ENCODE peak calls at places on chromosomes 5 and 9, in four cellular contexts. L is Panc1, Q is ovary, A is tibial nerve. V is an unnamed sample. For H3K27me3, the result is how much of the 10 kb centered on the place peaks cover.

GRCh38 chr9:22124263-22125011 is 115.3 kb upstream of the CDKN2B start:
- DNase-seq in L (no peak), Q (no peak), A (no peak), V (no peak)

GRCh38 chr9:4297151-4297794 is 2.6 kb downstream of the GLIS3 start:
- DNase-seq in L (no peak), Q (peak), A (peak), V (no peak)

GRCh38 chr9:99118782-99119466 is 14.0 kb downstream of the TGFBR1 start:
- DNase-seq in L (no peak), Q (no peak), A (no peak), V (no peak)

GRCh38 chr5:61805101-61805500 is 473.0 kb downstream of the ZSWIM6 start:
- DNase-seq in L (no peak), Q (no peak), A (no peak), V (peak)

GRCh38 chr9:96367943-96368342 is 15.6 kb downstream of the SLC35D2 start:
- DNase-seq in L (no peak), Q (no peak), A (no peak), V (no peak)

GRCh38 chr9:4741365-4742031 is 496 bp upstream of the AK3 start:
- DNase-seq in L (no peak), Q (peak), A (no peak), V (no peak)

GRCh38 chr9:5835808-5836207 is 2.9 kb upstream of the ERMP1 start:
- DNase-seq in L (no peak), Q (no peak), A (no peak), V (no peak)

GRCh38 chr5:66171349-66172344 is 27.5 kb downstream of the SREK1 start:
- DNase-seq in L (no peak), Q (no peak), A (peak), V (no peak)

GRCh38 chr5:146527785-146528184 is 11.8 kb upstream of the GPR151 start:
- DNase-seq in L (no peak), Q (no peak), A (no peak), V (no peak)

GRCh38 chr9:31848505-31849285 is 535.7 kb upstream of the ACO1 start:
- DNase-seq in L (no peak), Q (no peak), A (no peak), V (no peak)

GRCh38 chr9:125752070-125752628 is 5.0 kb downstream of the PBX3 start:
- DNase-seq in L (no peak), Q (no peak), A (no peak), V (no peak)

GRCh38 chr5:153480401-153480800 is 10.1 kb upstream of the GRIA1 start:
- DNase-seq in L (no peak), Q (no peak), A (no peak), V (no peak)

GRCh38 chr5:122327110-122327509 is 15.1 kb downstream of the SNCAIP start:
- DNase-seq in L (no peak), Q (no peak), A (no peak), V (no peak)

GRCh38 chr5:72465601-72466563 is 41.3 kb downstream of the ZNF366 start:
- DNase-seq in L (no peak), Q (no peak), A (no peak), V (no peak)

DNA sequence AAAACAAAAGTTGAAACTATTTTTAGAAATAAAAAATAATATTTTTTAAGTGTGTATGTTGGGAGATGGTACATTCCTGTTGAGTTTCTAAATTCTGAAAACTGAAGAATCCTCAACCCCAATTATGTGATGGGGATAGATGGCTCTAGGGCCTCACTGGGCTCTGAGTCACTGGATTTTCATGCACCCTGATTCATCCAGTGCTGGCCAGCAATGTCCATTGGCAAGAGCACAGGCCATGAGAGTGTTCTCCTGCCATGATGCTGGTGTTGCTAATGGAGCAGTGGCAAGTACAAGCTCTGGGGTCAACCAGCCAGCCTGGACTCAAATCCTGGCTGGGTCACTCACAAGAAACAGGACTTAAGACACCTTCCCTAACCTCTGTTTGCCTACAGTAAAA is 23.3 kb downstream of the SMIM23 start:
- DNase-seq in L (no peak), Q (no peak), A (no peak), V (peak)
- H3K27me3 ChIP-seq in L (under half), Q (under half), A (under half), V (under half)

DNA sequence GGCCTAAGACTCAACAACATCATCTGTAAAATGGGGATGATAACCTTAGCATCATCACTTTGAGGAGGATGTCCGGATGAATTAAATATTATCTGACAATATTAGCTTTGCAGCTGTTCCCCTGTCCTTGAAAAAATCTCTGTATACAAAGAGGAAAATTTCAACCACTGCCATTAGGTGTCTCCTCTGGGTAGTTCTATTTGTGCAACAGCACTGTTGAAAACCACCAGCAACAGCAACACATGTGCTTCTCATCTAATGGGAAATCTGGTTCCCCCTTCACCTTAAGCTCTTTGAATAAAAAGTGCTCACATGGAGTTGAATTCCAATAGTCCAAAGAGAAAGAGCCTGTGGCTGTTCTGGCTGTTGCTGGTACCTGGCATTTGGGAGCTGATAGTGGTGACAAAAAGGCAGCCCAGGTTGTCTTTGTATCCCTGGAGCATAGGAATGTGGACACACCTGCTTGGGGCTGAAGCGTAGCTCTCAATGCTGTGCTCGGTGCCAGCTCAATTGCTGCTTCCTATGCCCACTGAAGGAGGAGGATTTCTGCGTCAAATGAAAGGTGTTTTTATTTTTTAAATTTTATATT is 322.1 kb upstream of the MSX2 start:
- DNase-seq in L (no peak), Q (no peak), A (no peak), V (no peak)
- TF ChIP-seq CTCF in L (peak), Q (no peak), A (no peak), V (peak)

GRCh38 chr5:135457424-135458071 is 5.4 kb upstream of the TIFAB start:
- DNase-seq in L (no peak), Q (peak), A (peak), V (no peak)

GRCh38 chr5:135454946-135455345 is 2.8 kb upstream of the TIFAB start:
- DNase-seq in L (no peak), Q (no peak), A (no peak), V (no peak)

GRCh38 chr5:135453613-135454012 is 1.5 kb upstream of the TIFAB start:
- DNase-seq in L (no peak), Q (no peak), A (no peak), V (no peak)

GRCh38 chr5:135456238-135457099 is 4.3 kb upstream of the TIFAB start:
- DNase-seq in L (no peak), Q (no peak), A (peak), V (no peak)

DNA sequence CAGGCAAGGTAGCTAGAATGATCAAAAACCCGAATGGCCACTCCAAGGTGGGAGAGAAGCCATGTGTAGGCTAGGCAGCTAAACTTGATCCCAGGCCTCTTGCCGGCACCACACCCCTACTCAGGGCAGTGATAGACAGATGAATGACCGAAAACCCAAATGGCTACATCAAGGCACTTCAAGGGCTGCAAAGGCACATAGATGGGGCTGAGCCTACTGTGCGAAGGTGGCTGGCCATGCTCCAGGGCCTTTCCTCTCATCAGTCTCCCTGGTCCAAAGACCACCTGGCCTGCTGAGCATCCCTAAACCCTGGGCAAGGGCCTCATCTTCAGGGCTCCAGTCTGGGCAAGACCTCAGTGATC is 3.7 kb upstream of the TIFAB start:
- DNase-seq in L (no peak), Q (no peak), A (no peak), V (no peak)
- H3K27me3 ChIP-seq in L (under half), Q (under half), A (under half), V (under half)

GRCh38 chr5:59923465-59923864 is 29.9 kb upstream of the PDE4D start:
- DNase-seq in L (no peak), Q (no peak), A (no peak), V (no peak)
- TF ChIP-seq CTCF in L (peak), Q (no peak), A (no peak), V (peak)

GRCh38 chr9:2620876-2621677 is 510 bp upstream of the VLDLR start:
- DNase-seq in L (no peak), Q (peak), A (no peak), V (peak)
- H3K27me3 ChIP-seq in L (under half), Q (under half), A (under half), V (under half)

GRCh38 chr5:132013006-132013689 is 1.7 kb upstream of the ACSL6 start:
- DNase-seq in L (no peak), Q (no peak), A (no peak), V (no peak)

GRCh38 chr5:132010645-132011560 is 555 bp downstream of the ACSL6 start:
- DNase-seq in L (no peak), Q (no peak), A (no peak), V (no peak)

GRCh38 chr5:132009706-132010405 is 1.6 kb downstream of the ACSL6 start:
- DNase-seq in L (no peak), Q (no peak), A (no peak), V (no peak)

GRCh38 chr5:132012385-132013005 is 1.0 kb upstream of the ACSL6 start:
- DNase-seq in L (no peak), Q (no peak), A (no peak), V (peak)

GRCh38 chr5:132011561-132012384 is at the start of gene ACSL6:
- DNase-seq in L (no peak), Q (no peak), A (no peak), V (no peak)
- TF ChIP-seq CTCF in L (no peak), Q (no peak), A (no peak), V (no peak)

DNA sequence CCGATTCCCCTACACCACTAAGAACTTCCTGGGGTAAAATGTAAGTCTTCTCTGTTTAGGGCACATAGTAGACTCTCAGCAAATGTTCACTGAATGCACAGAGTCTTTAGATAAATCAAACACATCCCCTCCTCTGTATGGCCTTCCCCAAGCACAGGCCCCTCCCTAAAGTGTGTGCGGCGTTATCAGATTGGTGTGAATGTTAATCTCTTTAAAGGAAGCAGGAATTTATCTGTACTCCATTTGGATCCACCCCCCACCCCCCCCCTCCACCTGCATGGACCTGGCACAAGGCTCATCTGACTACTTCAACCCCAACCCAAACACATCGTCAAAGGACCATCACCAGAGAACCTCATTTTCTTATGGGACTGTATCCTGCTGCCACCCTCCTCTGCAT is 6.3 kb downstream of the PCDH1 start:
- DNase-seq in L (no peak), Q (no peak), A (no peak), V (no peak)
- H3K27me3 ChIP-seq in L (under half), Q (under half), A (under half), V (half or more)

V was measured in AG04450.